ENCODE peak calls at places on chromosomes 13 and 19, in ten cellular contexts. T is heart left ventricle; A is H9; E is left ventricle myocardium inferior; M is Panc1; W is lower lobe of right lung; U is ascending aorta; V is CD4-positive, alpha-beta memory T cell; C is CD4-positive, alpha-beta T cell; O is thoracic aorta. K is an unnamed sample.

GRCh38 chr19:51107406-51108065 is 673 bp downstream of the CTU1 start:
- DNase-seq in E (no peak), U (no peak), T (no peak), A (peak; percentile 45), C (no peak), M (no peak), V (no peak), O (no peak), W (no peak), K (no peak)

GRCh38 chr19:50328257-50329145 is 676 bp downstream of the KCNC3 start:
- DNase-seq in E (no peak), C (no peak), U (no peak), A (peak; percentile 38), W (peak; percentile 72), O (no peak), V (no peak), M (no peak), T (peak; percentile 44), K (no peak)

GRCh38 chr19:7676854-7677253 is at the start of gene MCEMP1:
- DNase-seq in E (no peak), A (no peak), M (no peak), W (peak; percentile 82), O (no peak), V (no peak), C (no peak), U (no peak), T (no peak), K (no peak)

GRCh38 chr13:23991119-23991518 is 93.8 kb upstream of the C1QTNF9B start:
- DNase-seq in M (no peak), E (no peak), W (no peak), C (no peak), U (no peak), A (no peak), V (no peak), O (no peak), T (no peak), K (no peak)

GRCh38 chr13:27034678-27035111 is 136.9 kb downstream of the USP12 start:
- DNase-seq in U (no peak), O (no peak), V (no peak), M (no peak), E (no peak), C (no peak), T (no peak), W (no peak), A (peak; percentile 65), K (no peak)

GRCh38 chr13:48497669-48498068 is 35.2 kb downstream of the RCBTB2 start:
- DNase-seq in T (no peak), V (no peak), M (no peak), E (no peak), U (no peak), C (no peak), W (no peak), O (no peak), A (no peak), K (no peak)

GRCh38 chr19:7188682-7189629 is 105.3 kb downstream of the INSR start:
- DNase-seq in A (no peak), O (no peak), M (no peak), E (no peak), C (no peak), T (no peak), W (no peak), V (no peak), U (no peak), K (no peak)

GRCh38 chr19:33226550-33227241 is 1.0 kb upstream of the SLC7A10 start:
- DNase-seq in M (no peak), O (no peak), W (peak; percentile 79), A (peak; percentile 95), T (no peak), U (no peak), V (no peak), C (no peak), E (no peak), K (no peak)

GRCh38 chr13:96958286-96958891 is 35.9 kb downstream of the OXGR1 start:
- DNase-seq in M (no peak), V (no peak), C (no peak), W (no peak), U (no peak), O (no peak), A (no peak), E (no peak), T (no peak), K (no peak)

GRCh38 chr13:35164324-35164932 is 222.4 kb downstream of the NBEA start:
- DNase-seq in C (no peak), U (no peak), M (no peak), E (no peak), V (peak; percentile 33), T (no peak), A (no peak), W (no peak), O (no peak), K (no peak)

GRCh38 chr19:39398297-39398864 is 7.2 kb downstream of the MED29 start:
- DNase-seq in U (peak; percentile 55), W (peak; percentile 92), A (no peak), V (peak; percentile 26), M (peak; percentile 94), O (no peak), C (no peak), E (peak; percentile 77), T (peak; percentile 88), K (no peak)

GRCh38 chr19:14162871-14163297 is 26.5 kb upstream of the ASF1B start:
- DNase-seq in A (no peak), V (no peak), U (no peak), W (no peak), T (no peak), O (no peak), E (no peak), M (no peak), C (no peak), K (no peak)

GRCh38 chr19:14023404-14024235 is 4.3 kb upstream of the RLN3 start:
- DNase-seq in A (peak; percentile 85), C (no peak), O (no peak), W (peak; percentile 63), E (peak; percentile 39), U (no peak), M (no peak), V (no peak), T (peak; percentile 47), K (no peak)

GRCh38 chr19:14428882-14429416 is 4.2 kb upstream of the PKN1 start:
- DNase-seq in E (no peak), V (no peak), A (no peak), M (no peak), C (no peak), W (no peak), O (no peak), U (no peak), T (no peak), K (no peak)

GRCh38 chr19:46954502-46955004 is 65.1 kb upstream of the NPAS1 start:
- DNase-seq in V (peak; percentile 26), O (no peak), A (no peak), E (no peak), C (no peak), W (no peak), U (no peak), T (no peak), M (no peak), K (no peak)

GRCh38 chr13:29359181-29359580 is 236.3 kb downstream of the SLC7A1 start:
- DNase-seq in T (no peak), U (no peak), E (no peak), V (no peak), O (no peak), C (no peak), W (no peak), M (no peak), A (no peak), K (no peak)

GRCh38 chr13:25932353-25932752 is 119.5 kb downstream of the SHISA2 start:
- DNase-seq in A (no peak), M (no peak), E (no peak), W (no peak), C (no peak), V (no peak), U (no peak), T (no peak), O (no peak), K (no peak)

GRCh38 chr19:16737909-16738308 is 18.3 kb downstream of the NWD1 start:
- DNase-seq in M (no peak), T (no peak), V (no peak), E (no peak), A (no peak), W (no peak), U (no peak), C (no peak), O (no peak), K (no peak)

GRCh38 chr19:38990949-38991697 is 15.6 kb upstream of the FBXO17 start:
- DNase-seq in W (peak; percentile 45), M (no peak), O (no peak), C (no peak), V (no peak), A (no peak), E (no peak), T (no peak), U (no peak), K (no peak)

DNA sequence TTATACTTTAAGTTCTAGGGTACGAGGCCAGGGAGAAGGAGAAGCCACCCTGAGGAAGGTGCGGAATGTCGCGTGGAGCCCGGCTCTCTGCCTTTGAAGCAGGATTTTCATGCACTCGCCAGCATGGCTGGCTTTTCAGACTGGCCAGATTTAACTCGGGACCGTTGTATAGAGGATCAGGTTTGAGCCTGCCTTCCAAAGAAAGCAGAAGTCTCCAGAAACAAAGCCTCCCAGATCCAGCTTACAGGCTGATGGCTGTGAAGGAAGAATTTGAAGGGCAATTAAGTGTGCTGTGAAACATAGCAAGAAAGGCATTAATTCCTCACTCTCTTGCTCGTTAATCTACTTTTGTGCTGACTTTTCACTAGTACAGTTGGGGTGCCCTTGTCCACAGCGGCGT is 140.2 kb downstream of the SOX1 start:
- DNase-seq in M (no peak), A (no peak), U (no peak), W (no peak), O (no peak), T (no peak), V (no peak), C (no peak), E (no peak), K (no peak)
- H3K9me3 ChIP-seq in M (no peaks in the 10 kb centered on the region), A (no peaks in the 10 kb centered on the region), U (no peaks in the 10 kb centered on the region), W (no peaks in the 10 kb centered on the region), O (no peaks in the 10 kb centered on the region), T (no peaks in the 10 kb centered on the region), V (no peaks in the 10 kb centered on the region), C (no peaks in the 10 kb centered on the region), E (no peaks in the 10 kb centered on the region), K (no peaks in the 10 kb centered on the region)

GRCh38 chr19:28530406-28531035 is 682.4 kb downstream of the UQCRFS1 start:
- DNase-seq in O (no peak), T (no peak), W (no peak), C (no peak), U (no peak), A (no peak), M (no peak), E (no peak), V (no peak), K (no peak)
- H3K9me3 ChIP-seq in O (no peaks in the 10 kb centered on the region), T (no peaks in the 10 kb centered on the region), W (no peaks in the 10 kb centered on the region), C (peaks cover 5% of the 10 kb centered on the region), U (no peaks in the 10 kb centered on the region), A (no peaks in the 10 kb centered on the region), M (no peaks in the 10 kb centered on the region), E (no peaks in the 10 kb centered on the region), V (no peaks in the 10 kb centered on the region), K (no peaks in the 10 kb centered on the region)

GRCh38 chr19:44005968-44006367 is 3.2 kb downstream of the ZNF230 start:
- DNase-seq in O (no peak), V (no peak), A (no peak), M (no peak), T (no peak), C (no peak), E (no peak), U (no peak), W (no peak), K (no peak)
- H3K9me3 ChIP-seq in O (peaks cover 24% of the 10 kb centered on the region), V (peaks cover 7% of the 10 kb centered on the region), A (peaks cover 26% of the 10 kb centered on the region), M (peaks cover 23% of the 10 kb centered on the region), T (peaks cover 10% of the 10 kb centered on the region), C (peaks cover 55% of the 10 kb centered on the region), E (peaks cover 59% of the 10 kb centered on the region), U (peaks cover 50% of the 10 kb centered on the region), W (peaks cover 45% of the 10 kb centered on the region), K (peaks cover 14% of the 10 kb centered on the region)

GRCh38 chr19:57583521-57584416 is at the start of gene ZIK1:
- DNase-seq in A (peak; percentile 97), E (peak; percentile 92), M (no peak), O (peak; percentile 43), C (peak; percentile 78), W (peak; percentile 88), V (peak; percentile 84), T (peak; percentile 96), U (peak; percentile 39), K (peak; percentile 53)
- H3K9me3 ChIP-seq in A (peaks cover 12% of the 10 kb centered on the region), E (peaks cover 35% of the 10 kb centered on the region), M (peaks cover 4% of the 10 kb centered on the region), O (peaks cover 27% of the 10 kb centered on the region), C (peaks cover 41% of the 10 kb centered on the region), W (peaks cover 31% of the 10 kb centered on the region), V (peaks cover 7% of the 10 kb centered on the region), T (no peaks in the 10 kb centered on the region), U (peaks cover 45% of the 10 kb centered on the region), K (peaks cover 6% of the 10 kb centered on the region)

K was measured in T-helper 17 cell.